ENCODE peak calls at places on chromosomes 6 and 20, in nine cellular contexts. K, W, U, H, E, I, V, A and X are unnamed samples.

GRCh38 chr20:63682384-63683139 is 13.9 kb upstream of the TNFRSF6B start:
- DNase-seq in H (no peak), A (no peak), K (peak; percentile 69), U (peak; percentile 63), E (peak; percentile 79), V (peak; percentile 62), W (peak; percentile 98), I (no peak), X (peak; percentile 100)

GRCh38 chr20:63522091-63522868 is 1.7 kb downstream of the PPDPF start:
- DNase-seq in U (no peak), H (no peak), W (no peak), I (no peak), E (no peak), V (no peak), A (no peak), K (no peak), X (no peak)

GRCh38 chr6:39893286-39893685 is 41.0 kb downstream of the MOCS1 start:
- DNase-seq in E (no peak), I (no peak), K (no peak), A (no peak), H (no peak), W (no peak), V (no peak), U (no peak), X (no peak)

GRCh38 chr20:13101276-13101675 is 92.5 kb downstream of the SPTLC3 start:
- DNase-seq in E (no peak), W (no peak), A (no peak), V (no peak), U (no peak), H (no peak), I (no peak), K (no peak), X (no peak)

GRCh38 chr6:16130437-16130891 is 1.6 kb downstream of the MYLIP start:
- DNase-seq in K (no peak), E (no peak), U (no peak), A (no peak), V (no peak), W (no peak), H (no peak), I (no peak), X (no peak)

GRCh38 chr6:34509782-34510181 is 43.9 kb downstream of the PACSIN1 start:
- DNase-seq in K (no peak), V (no peak), H (no peak), U (no peak), W (no peak), E (no peak), I (no peak), A (no peak), X (no peak)

GRCh38 chr6:28525496-28526039 is at the start of gene GPX5:
- DNase-seq in V (no peak), K (no peak), A (no peak), U (no peak), H (no peak), E (no peak), I (no peak), W (no peak), X (no peak)

GRCh38 chr20:24697411-24697810 is 228.0 kb downstream of the SYNDIG1 start:
- DNase-seq in V (no peak), A (no peak), I (no peak), W (no peak), K (no peak), U (no peak), E (no peak), H (no peak), X (no peak)

GRCh38 chr6:144411506-144412165 is 126.5 kb downstream of the UTRN start:
- DNase-seq in A (no peak), E (no peak), V (no peak), U (no peak), I (no peak), W (peak; percentile 33), K (no peak), H (no peak), X (no peak)

GRCh38 chr20:50260480-50261221 is 70.0 kb downstream of the CEBPB start:
- DNase-seq in A (no peak), V (no peak), I (no peak), W (no peak), H (no peak), E (no peak), U (no peak), K (no peak), X (peak; percentile 82)

GRCh38 chr20:10250902-10251301 is 32.3 kb downstream of the SNAP25 start:
- DNase-seq in K (no peak), V (no peak), I (no peak), U (no peak), A (no peak), W (no peak), H (no peak), E (no peak), X (no peak)

GRCh38 chr20:37803476-37804307 is 99.2 kb upstream of the VSTM2L start:
- DNase-seq in I (no peak), U (no peak), A (no peak), V (no peak), H (no peak), E (no peak), K (no peak), W (no peak), X (no peak)

GRCh38 chr6:157656437-157657005 is 166.5 kb upstream of the SNX9 start:
- DNase-seq in V (no peak), U (no peak), W (peak; percentile 38), A (no peak), I (no peak), H (no peak), K (no peak), E (no peak), X (peak; percentile 47)

GRCh38 chr6:9527679-9528286 is 887.1 kb downstream of the TFAP2A start:
- DNase-seq in I (no peak), K (no peak), E (no peak), H (no peak), A (no peak), U (no peak), W (no peak), V (no peak), X (no peak)

GRCh38 chr20:41183391-41183790 is 46.0 kb downstream of the PLCG1 start:
- DNase-seq in H (peak; percentile 8), U (no peak), W (no peak), E (no peak), V (no peak), I (no peak), K (no peak), A (no peak), X (no peak)

GRCh38 chr20:4327956-4328355 is 312.6 kb upstream of the RNF24 start:
- DNase-seq in I (no peak), H (no peak), V (no peak), E (no peak), K (no peak), U (no peak), W (no peak), A (no peak), X (no peak)
- H3K9me3 ChIP-seq in I (no peaks in the 10 kb centered on the region), H (no peaks in the 10 kb centered on the region), V (no peaks in the 10 kb centered on the region), E (no peaks in the 10 kb centered on the region), K (peaks cover 7% of the 10 kb centered on the region), U (peaks cover 8% of the 10 kb centered on the region), W (peaks cover 2% of the 10 kb centered on the region), A (no peaks in the 10 kb centered on the region), X (no peaks in the 10 kb centered on the region)

DNA sequence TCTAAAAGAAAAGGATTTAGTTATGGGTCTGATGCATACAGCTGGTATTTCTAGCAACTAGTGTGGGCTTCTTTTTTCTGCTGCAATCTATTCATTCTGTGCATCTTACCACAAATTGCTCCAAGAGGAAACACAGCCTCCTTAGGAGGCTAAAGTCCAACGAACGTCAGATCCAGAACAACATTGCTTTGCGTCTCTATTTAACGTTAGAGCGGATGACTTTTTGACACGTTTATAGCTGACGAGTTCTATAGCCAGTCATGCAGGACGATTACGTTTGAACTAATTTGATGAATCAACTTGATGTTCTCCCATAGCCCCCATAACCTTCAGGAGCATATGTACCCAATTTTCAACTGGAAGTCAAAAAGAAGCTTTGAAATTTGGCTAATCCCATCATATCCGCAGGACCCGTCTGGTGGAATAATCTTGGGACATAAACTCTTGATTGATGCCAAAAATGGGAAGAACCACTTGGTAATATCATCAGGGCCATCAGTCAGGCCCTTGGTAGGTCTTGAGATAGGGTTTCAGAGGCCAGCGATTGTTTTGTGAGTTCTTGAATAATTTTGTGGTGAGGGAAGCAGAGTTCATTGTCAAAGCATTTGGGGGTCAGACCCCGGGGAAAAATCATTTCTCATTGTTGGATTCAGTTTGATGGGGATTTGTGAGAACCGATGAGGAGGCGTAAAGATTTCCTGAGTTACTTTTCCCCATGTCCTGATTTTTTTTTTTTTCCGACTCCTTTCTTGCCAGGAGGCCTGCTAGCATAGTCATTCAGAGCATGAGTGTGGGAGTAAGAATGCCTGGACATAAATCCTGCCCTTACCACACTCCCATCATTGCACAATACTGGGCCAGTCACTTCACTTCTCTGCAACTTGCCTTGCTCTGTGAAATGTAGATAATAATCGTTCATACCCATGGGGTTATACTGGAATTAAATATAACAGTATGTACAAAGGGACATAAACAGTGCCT is 60.2 kb downstream of the TSHZ2 start:
- DNase-seq in I (no peak), K (no peak), W (peak; percentile 25), V (peak; percentile 82), U (no peak), H (no peak), E (no peak), A (no peak), X (peak; percentile 41)
- H3K4me3 ChIP-seq in I (no peak overlapping the region), K (no peak overlapping the region), W (no peak overlapping the region), V (no peak overlapping the region), U (no peak overlapping the region), H (no peak overlapping the region), E (no peak overlapping the region), A (no peak overlapping the region), X (no peak overlapping the region)

DNA sequence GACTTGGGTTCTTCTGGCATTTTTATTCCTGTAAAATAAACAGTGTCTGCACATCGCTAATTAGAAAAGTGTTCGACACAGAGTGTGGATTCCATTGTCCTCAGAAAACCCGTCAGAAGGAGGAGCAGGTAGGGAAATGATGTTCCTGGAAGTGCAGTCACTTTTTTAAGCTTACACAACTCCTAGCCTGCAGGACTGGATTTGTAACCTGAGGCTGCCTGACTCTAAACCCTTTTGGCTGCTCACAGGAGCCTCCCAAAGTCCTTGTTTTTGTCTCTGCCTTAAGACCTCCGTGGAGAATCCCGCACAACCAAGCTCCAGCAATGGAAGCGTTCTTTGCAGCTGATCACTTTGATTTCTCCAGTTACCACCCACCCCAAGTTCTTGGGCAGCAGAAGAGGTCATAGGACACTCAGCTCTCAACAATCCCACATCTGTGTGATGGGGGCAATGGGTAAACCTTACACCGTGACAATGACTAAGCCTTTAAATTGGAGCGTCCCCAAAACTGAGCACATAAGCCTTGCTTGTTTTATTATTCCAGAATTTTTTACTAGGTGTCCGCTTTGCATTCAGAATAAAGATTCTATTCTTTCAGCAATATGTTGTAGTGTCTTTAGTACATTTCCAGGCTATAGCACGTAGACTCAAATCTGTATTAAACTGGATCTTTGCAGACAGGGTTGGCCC is 227.9 kb downstream of the TBXT start:
- DNase-seq in H (no peak), A (no peak), E (no peak), U (no peak), K (no peak), I (no peak), W (no peak), V (no peak), X (no peak)
- H3K9me3 ChIP-seq in H (no peaks in the 10 kb centered on the region), A (no peaks in the 10 kb centered on the region), E (no peaks in the 10 kb centered on the region), U (peaks cover 8% of the 10 kb centered on the region), K (peaks cover 5% of the 10 kb centered on the region), I (no peaks in the 10 kb centered on the region), W (peaks cover 2% of the 10 kb centered on the region), V (no peaks in the 10 kb centered on the region), X (no peaks in the 10 kb centered on the region)

DNA sequence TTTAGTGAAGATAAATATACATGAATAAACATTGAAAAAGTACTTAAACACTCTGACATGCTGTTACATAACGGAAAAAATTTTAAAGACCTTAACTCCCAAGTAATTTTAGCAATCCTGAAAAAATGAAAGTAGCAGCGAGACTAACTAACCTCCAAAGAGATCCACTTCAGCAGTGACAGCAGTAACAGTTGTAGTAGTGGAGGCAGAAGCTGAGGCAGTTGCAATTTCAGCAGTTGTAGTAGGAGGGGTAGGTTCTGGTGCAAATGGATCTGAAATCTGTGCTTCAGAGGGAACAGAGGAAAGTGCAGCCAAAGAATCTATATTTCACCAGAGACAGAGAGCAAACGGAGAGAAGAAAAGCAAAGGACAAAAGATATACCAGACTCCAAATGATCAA is 88.8 kb downstream of the PRSS35 start:
- DNase-seq in U (no peak), V (no peak), W (no peak), I (no peak), E (no peak), A (no peak), H (no peak), K (no peak), X (no peak)
- H3K4me3 ChIP-seq in U (no peak overlapping the region), V (no peak overlapping the region), W (no peak overlapping the region), I (no peak overlapping the region), E (no peak overlapping the region), A (no peak overlapping the region), H (no peak overlapping the region), K (no peak overlapping the region), X (no peak overlapping the region)